ENCODE peak calls at places on chromosomes 2 and 18, in eight cellular contexts. O is CD4-positive, alpha-beta T cell; L is Calu3; C is H1; U is Peyer's patch; S is ascending aorta; A is endodermal cell; M is astrocyte of the cerebellum. H is an unnamed sample.

GRCh38 chr2:65722028-65722427 is 289.6 kb upstream of the SPRED2 start:
- DNase-seq in A (peak; percentile 85), O (no peak), S (no peak), C (peak; percentile 10), U (no peak), L (peak; percentile 26), M (no peak), H (no peak)

GRCh38 chr2:241567776-241568175 is 9.2 kb downstream of the BOK start:
- DNase-seq in M (no peak), A (peak; percentile 32), L (no peak), U (no peak), O (no peak), S (no peak), C (no peak), H (no peak)

GRCh38 chr2:19614066-19614465 is 255.6 kb upstream of the OSR1 start:
- DNase-seq in U (no peak), C (no peak), A (no peak), L (no peak), O (no peak), S (no peak), M (no peak), H (no peak)

GRCh38 chr18:56447972-56448371 is 190.4 kb downstream of the TXNL1 start:
- DNase-seq in U (no peak), S (no peak), A (no peak), C (no peak), O (no peak), M (no peak), L (no peak), H (no peak)

GRCh38 chr2:144325086-144325485 is 194.8 kb downstream of the ZEB2 start:
- DNase-seq in U (no peak), S (no peak), C (no peak), M (peak; percentile 34), O (no peak), A (no peak), L (no peak), H (no peak)

GRCh38 chr2:239498981-239499633 is 98.3 kb upstream of the HDAC4 start:
- DNase-seq in M (peak; percentile 56), A (no peak), S (no peak), L (no peak), O (no peak), U (no peak), C (no peak), H (no peak)

GRCh38 chr2:112031473-112031872 is 23.6 kb upstream of the TMEM87B start:
- DNase-seq in S (no peak), U (no peak), A (peak; percentile 77), O (no peak), C (no peak), M (peak; percentile 18), L (no peak), H (no peak)

GRCh38 chr2:12243381-12243780 is 473.4 kb upstream of the TRIB2 start:
- DNase-seq in L (no peak), O (no peak), S (no peak), C (no peak), A (no peak), U (no peak), M (no peak), H (no peak)

GRCh38 chr2:145034511-145034910 is 514.6 kb upstream of the ZEB2 start:
- DNase-seq in S (no peak), C (no peak), M (no peak), A (no peak), O (no peak), U (no peak), L (no peak), H (no peak)

GRCh38 chr2:48284624-48285212 is 245.2 kb upstream of the STON1 start:
- DNase-seq in M (no peak), A (peak; percentile 59), S (no peak), L (no peak), C (no peak), O (no peak), U (no peak), H (no peak)

GRCh38 chr18:23049698-23050373 is 85.4 kb upstream of the CABLES1 start:
- DNase-seq in L (no peak), A (no peak), O (no peak), M (no peak), C (no peak), U (no peak), S (no peak), H (no peak)

GRCh38 chr2:73174244-73174643 is 28.1 kb upstream of the NOTO start:
- DNase-seq in L (no peak), M (no peak), S (no peak), U (no peak), O (no peak), A (no peak), C (no peak), H (no peak)

GRCh38 chr2:73174941-73175662 is 27.3 kb upstream of the NOTO start:
- DNase-seq in M (no peak), A (no peak), S (no peak), L (no peak), C (no peak), U (no peak), O (no peak), H (no peak)

GRCh38 chr2:73176881-73177644 is 25.3 kb upstream of the NOTO start:
- DNase-seq in C (peak; percentile 43), U (peak; percentile 91), S (peak; percentile 51), L (peak; percentile 94), A (peak; percentile 94), O (peak; percentile 90), M (peak; percentile 57), H (peak; percentile 54)

GRCh38 chr2:73176205-73176880 is 26.0 kb upstream of the NOTO start:
- DNase-seq in C (no peak), L (no peak), M (no peak), O (no peak), S (no peak), A (peak; percentile 85), U (no peak), H (no peak)

DNA sequence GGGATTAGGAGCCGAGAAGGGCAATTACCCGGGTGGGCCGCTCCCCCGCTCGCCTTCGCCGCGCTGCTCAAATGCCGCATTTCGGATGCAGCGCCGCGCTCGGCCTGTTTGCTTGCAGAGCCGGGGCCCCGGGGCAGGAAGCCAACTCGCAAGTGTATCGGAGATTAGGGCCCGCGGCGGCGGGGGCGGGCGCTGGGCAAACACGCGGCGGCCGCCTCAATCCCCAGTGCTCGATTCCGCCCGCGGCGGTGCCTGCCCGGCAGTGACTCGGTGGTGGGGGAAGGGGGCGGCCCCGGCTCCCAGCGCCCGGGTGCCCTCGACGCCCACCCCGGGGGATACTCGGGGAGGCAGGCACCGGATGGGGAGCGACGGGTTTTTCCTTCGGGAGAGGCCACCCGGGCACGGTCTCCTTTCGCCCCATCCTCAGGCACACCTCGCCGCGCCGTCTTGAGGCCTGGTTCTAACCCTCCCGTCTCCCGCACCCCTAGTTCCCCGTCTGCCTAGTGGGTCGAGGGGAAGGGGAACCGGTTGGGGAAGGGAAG is 26.6 kb upstream of the NOTO start:
- DNase-seq in O (peak; percentile 64), M (no peak), L (peak; percentile 73), C (no peak), S (no peak), A (peak; percentile 88), U (peak; percentile 74), H (no peak)
- TF ChIP-seq CTCF in O (no peak), M (peak; percentile 8), L (no peak), C (no peak), S (no peak), A (peak; percentile 10), U (no peak), H (no peak)

GRCh38 chr2:35976611-35977010 is 379.0 kb upstream of the CRIM1 start:
- DNase-seq in A (no peak), M (no peak), L (no peak), U (no peak), O (no peak), S (no peak), C (no peak), H (no peak)

GRCh38 chr2:35973737-35974132 is 381.8 kb upstream of the CRIM1 start:
- DNase-seq in O (no peak), L (peak; percentile 71), S (no peak), M (no peak), U (no peak), C (no peak), A (no peak), H (no peak)

GRCh38 chr2:35978218-35978617 is 377.4 kb upstream of the CRIM1 start:
- DNase-seq in C (no peak), O (no peak), L (no peak), U (no peak), A (no peak), M (no peak), S (no peak), H (no peak)

GRCh38 chr2:35973132-35973736 is 382.3 kb upstream of the CRIM1 start:
- DNase-seq in S (no peak), C (no peak), A (peak; percentile 65), M (peak; percentile 16), L (peak; percentile 43), U (no peak), O (no peak), H (no peak)
- TF ChIP-seq CTCF in S (no peak), C (peak; percentile 71), A (peak; percentile 88), M (peak; percentile 81), L (no peak), U (peak; percentile 36), O (peak; percentile 39), H (peak; percentile 40)

GRCh38 chr2:172484253-172484652 is 56.9 kb downstream of the ITGA6 start:
- DNase-seq in O (no peak), U (no peak), M (peak; percentile 23), S (no peak), L (no peak), C (no peak), A (no peak), H (no peak)

GRCh38 chr2:172488556-172488955 is 61.2 kb downstream of the ITGA6 start:
- DNase-seq in C (no peak), O (no peak), S (no peak), L (no peak), M (no peak), A (no peak), U (no peak), H (no peak)

GRCh38 chr2:172481507-172482262 is 54.3 kb downstream of the ITGA6 start:
- DNase-seq in U (no peak), A (no peak), M (no peak), L (no peak), S (no peak), C (no peak), O (no peak), H (no peak)

GRCh38 chr2:172480301-172481218 is 53.2 kb downstream of the ITGA6 start:
- DNase-seq in M (no peak), S (no peak), U (no peak), A (peak; percentile 47), L (no peak), C (no peak), O (no peak), H (no peak)

DNA sequence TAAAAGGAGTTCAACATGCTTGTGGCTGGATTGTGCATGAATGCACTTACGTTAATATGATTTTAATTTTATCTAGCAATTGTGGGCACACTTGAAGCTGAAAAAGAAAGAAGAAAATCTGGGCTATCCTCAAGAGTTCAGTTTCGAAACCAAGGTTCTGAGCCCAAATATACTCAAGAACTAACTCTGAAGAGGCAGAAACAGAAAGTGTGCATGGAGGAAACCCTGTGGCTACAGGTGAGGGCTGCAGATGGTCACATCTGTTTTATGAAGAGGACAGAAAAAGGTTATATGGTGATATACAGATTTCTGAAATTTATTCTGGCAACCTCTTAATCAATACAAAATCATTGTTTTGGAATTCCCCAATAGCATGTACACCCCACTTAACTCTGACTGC is 57.3 kb downstream of the ITGA6 start:
- DNase-seq in M (no peak), C (no peak), A (no peak), L (no peak), S (no peak), O (no peak), U (no peak), H (no peak)
- TF ChIP-seq CTCF in M (no peak), C (no peak), A (no peak), L (no peak), S (no peak), O (no peak), U (no peak), H (no peak)

GRCh38 chr2:85718006-85718391 is 23.8 kb downstream of the GNLY start:
- DNase-seq in A (no peak), C (no peak), O (no peak), S (no peak), U (no peak), M (no peak), L (no peak), H (no peak)
- TF ChIP-seq CTCF in A (no peak), C (no peak), O (no peak), S (no peak), U (no peak), M (no peak), L (no peak), H (no peak)